ENCODE peak calls at places on chromosomes 1 and 21, in five cellular contexts. M is AG09319, W is DMS 273 treated with DMSO at 0.1 percent for 48 hours, O is immature natural killer cell, C is fibroblast of the conjunctiva. Y is an unnamed sample.

GRCh38 chr1:10686404-10687040 is 109.9 kb downstream of the CASZ1 start:
- DNase-seq in M (no peak), W (no peak), O (no peak), C (no peak), Y (no peak)

GRCh38 chr1:101357444-101357986 is 120.7 kb downstream of the S1PR1 start:
- DNase-seq in M (peak), W (peak), O (peak), C (peak), Y (peak)

GRCh38 chr1:203158967-203159665 is 16.5 kb downstream of the MYBPH start:
- DNase-seq in M (no peak), W (peak), O (no peak), C (no peak), Y (no peak)

GRCh38 chr21:42182713-42183371 is 36.1 kb upstream of the ABCG1 start:
- DNase-seq in M (no peak), W (no peak), O (no peak), C (no peak), Y (no peak)

GRCh38 chr1:65497276-65497830 is 76.9 kb downstream of the LEPR start:
- DNase-seq in M (no peak), W (no peak), O (no peak), C (no peak), Y (no peak)

GRCh38 chr1:200174525-200174924 is 147.0 kb downstream of the NR5A2 start:
- DNase-seq in M (no peak), W (no peak), O (no peak), C (no peak), Y (no peak)

GRCh38 chr1:107430540-107431228 is 289.8 kb downstream of the NTNG1 start:
- DNase-seq in M (no peak), W (no peak), O (peak), C (peak), Y (no peak)

GRCh38 chr1:241323510-241323909 is 33.5 kb downstream of the RGS7 start:
- DNase-seq in M (no peak), W (no peak), O (no peak), C (peak), Y (peak)

GRCh38 chr1:44531785-44532566 is 126.9 kb downstream of the RNF220 start:
- DNase-seq in M (no peak), W (no peak), O (no peak), C (no peak), Y (no peak)

GRCh38 chr1:113835686-113836290 is 23.5 kb upstream of the RSBN1 start:
- DNase-seq in M (no peak), W (peak), O (peak), C (peak), Y (no peak)

GRCh38 chr1:56466541-56466940 is 112.8 kb downstream of the PLPP3 start:
- DNase-seq in M (no peak), W (no peak), O (no peak), C (no peak), Y (no peak)

GRCh38 chr1:200150721-200151120 is 123.2 kb downstream of the NR5A2 start:
- DNase-seq in M (no peak), W (no peak), O (no peak), C (peak), Y (no peak)